ENCODE peak calls at places on chromosomes 1 and 21, in five cellular contexts. Q is foreskin fibroblast; I is CD8-positive, alpha-beta T cell; U is left ventricle myocardium inferior; B is stomach. D is an unnamed sample.

GRCh38 chr1:74317663-74318062 is 82.5 kb downstream of the TNNI3K start:
- DNase-seq in Q (no peak), I (no peak), U (no peak), B (no peak), D (no peak)

GRCh38 chr1:180734366-180734765 is 102.5 kb downstream of the XPR1 start:
- DNase-seq in B (no peak), I (no peak), Q (no peak), U (no peak), D (no peak)

GRCh38 chr1:119587328-119587727 is 60.7 kb downstream of the ZNF697 start:
- DNase-seq in U (no peak), I (no peak), Q (peak), B (no peak), D (no peak)

GRCh38 chr1:9985001-9985400 is 12.0 kb upstream of the RBP7 start:
- DNase-seq in U (no peak), B (no peak), Q (no peak), I (no peak), D (no peak)

GRCh38 chr1:16026723-16027484 is 5.1 kb downstream of the CLCNKA start:
- DNase-seq in B (peak), U (no peak), I (peak), Q (no peak), D (no peak)

GRCh38 chr1:41626616-41627375 is 142.3 kb upstream of the EDN2 start:
- DNase-seq in B (no peak), U (no peak), I (no peak), Q (peak), D (no peak)

GRCh38 chr1:184865831-184866230 is 108.5 kb downstream of the NIBAN1 start:
- DNase-seq in B (no peak), U (no peak), I (no peak), Q (no peak), D (no peak)

GRCh38 chr1:75472089-75472970 is 138.6 kb downstream of the SLC44A5 start:
- DNase-seq in I (no peak), U (no peak), Q (no peak), B (no peak), D (no peak)

GRCh38 chr1:223152399-223152798 is 9.4 kb upstream of the TLR5 start:
- DNase-seq in I (no peak), Q (no peak), U (no peak), B (no peak), D (no peak)

GRCh38 chr1:86487131-86487804 is 18.5 kb downstream of the CLCA1 start:
- DNase-seq in I (no peak), Q (peak), B (no peak), U (peak), D (no peak)

GRCh38 chr1:2969870-2970291 is 51.4 kb upstream of the ACTRT2 start:
- DNase-seq in Q (no peak), I (no peak), U (no peak), B (no peak), D (no peak)

GRCh38 chr1:245156736-245157505 is 2.1 kb downstream of the KIF26B start:
- DNase-seq in Q (no peak), I (no peak), U (no peak), B (peak), D (no peak)

GRCh38 chr1:225539069-225539468 is 111.2 kb upstream of the LBR start:
- DNase-seq in I (no peak), U (no peak), Q (no peak), B (no peak), D (no peak)

GRCh38 chr1:23581219-23581618 is 21.9 kb upstream of the ID3 start:
- DNase-seq in B (no peak), Q (peak), U (peak), I (no peak), D (no peak)

GRCh38 chr1:66292944-66293343 is 241.0 kb upstream of the SGIP1 start:
- DNase-seq in Q (no peak), U (no peak), I (no peak), B (no peak), D (no peak)

DNA sequence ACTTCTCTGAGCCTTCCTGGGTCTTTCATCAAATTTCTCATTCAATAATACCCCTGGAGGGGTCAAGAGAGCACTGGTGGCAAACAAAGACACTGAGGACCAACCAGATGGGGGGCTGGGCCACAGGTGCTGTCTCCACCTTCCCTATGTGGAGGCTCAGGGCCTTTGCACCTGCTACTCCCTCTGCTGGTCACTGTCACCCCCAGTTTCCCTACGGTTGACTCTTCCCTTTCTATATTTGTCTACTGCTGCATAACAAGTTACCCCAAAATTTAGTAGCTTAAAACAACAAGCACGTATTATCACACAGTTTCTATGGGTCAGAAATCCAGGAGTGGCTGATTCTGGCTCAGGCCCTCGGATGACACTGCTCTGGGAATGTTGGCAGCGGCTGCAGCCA is 138.8 kb upstream of the RUNX3 start:
- DNase-seq in I (no peak), Q (no peak), U (no peak), B (no peak), D (no peak)
- TF ChIP-seq CTCF in I (no peak), Q (no peak), U (no peak), B (no peak), D (no peak)

GRCh38 chr1:47638240-47638639 is 200.4 kb downstream of the FOXD2 start:
- DNase-seq in B (no peak), Q (no peak), I (no peak), U (no peak), D (no peak)
- TF ChIP-seq CTCF in B (no peak), Q (no peak), I (no peak), U (no peak), D (no peak)

GRCh38 chr21:25283720-25284119 is 323.6 kb downstream of the MRPL39 start:
- DNase-seq in B (no peak), I (no peak), U (no peak), Q (peak), D (no peak)
- TF ChIP-seq CTCF in B (no peak), I (no peak), U (no peak), Q (peak), D (peak)

DNA sequence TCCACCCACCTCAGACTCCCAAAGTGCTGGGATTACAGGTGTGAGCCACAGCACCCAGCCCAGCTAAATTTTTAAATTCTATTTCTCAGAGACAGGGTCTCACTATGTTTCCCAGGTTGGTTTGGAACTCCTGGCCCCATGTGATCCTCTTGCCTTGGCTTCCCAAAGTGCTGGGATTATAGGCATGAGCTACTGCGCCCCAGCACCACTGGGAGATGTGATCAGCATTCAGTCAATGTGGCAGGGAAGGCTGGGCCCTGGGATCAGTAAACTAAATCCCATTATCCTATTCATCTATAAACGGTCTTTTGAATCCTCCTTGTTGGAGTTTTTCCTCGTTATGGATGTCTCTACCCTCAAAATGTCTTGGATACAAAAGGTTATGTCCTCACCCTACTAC is 113.5 kb downstream of the PGBD5 start:
- DNase-seq in Q (no peak), B (no peak), I (no peak), U (no peak), D (no peak)
- TF ChIP-seq CTCF in Q (no peak), B (no peak), I (no peak), U (no peak), D (no peak)

GRCh38 chr1:153976819-153977249 is 640 bp downstream of the JTB start:
- DNase-seq in Q (no peak), B (no peak), I (no peak), U (no peak), D (no peak)
- TF ChIP-seq CTCF in Q (no peak), B (no peak), I (no peak), U (no peak), D (no peak)

GRCh38 chr21:19034041-19034440 is 630.5 kb upstream of the TMPRSS15 start:
- DNase-seq in B (no peak), I (no peak), Q (no peak), U (no peak), D (no peak)
- TF ChIP-seq CTCF in B (no peak), I (no peak), Q (no peak), U (no peak), D (no peak)

DNA sequence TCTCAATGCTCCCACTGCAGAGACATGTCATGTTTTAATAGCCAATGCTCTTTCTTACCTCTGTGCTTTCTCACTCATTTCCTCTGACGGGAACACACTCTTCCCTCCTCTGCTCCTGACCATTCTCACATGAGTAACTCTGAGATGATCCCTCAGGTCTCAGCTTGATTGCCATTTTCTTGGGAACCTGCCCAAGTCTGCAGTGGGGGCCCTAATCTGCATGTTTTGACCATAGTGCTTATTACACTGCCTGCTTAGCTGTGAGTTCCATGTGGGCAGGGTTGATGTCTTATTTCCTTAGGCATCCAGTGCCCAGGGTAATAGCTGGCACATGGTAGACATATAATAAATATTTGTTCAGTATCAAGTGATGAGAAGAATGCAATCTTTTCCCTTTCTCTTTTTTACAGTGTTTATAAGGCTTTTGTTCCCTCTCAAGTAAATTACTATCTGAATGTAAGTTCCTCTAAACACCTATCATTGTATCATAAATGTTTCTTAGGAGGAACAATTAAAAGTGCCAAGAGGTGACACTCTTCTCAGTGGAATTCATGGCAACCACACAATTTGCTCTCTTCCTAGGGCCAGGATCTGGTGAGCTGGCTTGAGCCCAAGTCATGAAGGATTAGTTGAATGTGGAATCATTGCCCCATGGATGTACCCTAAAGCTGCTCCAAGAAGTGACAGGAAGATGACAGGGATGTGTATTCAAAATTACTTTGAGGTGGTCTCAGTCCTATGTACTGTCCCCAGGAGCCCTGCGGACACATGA is 485.4 kb upstream of the USP24 start:
- DNase-seq in U (no peak), B (no peak), I (no peak), Q (peak), D (no peak)
- TF ChIP-seq CTCF in U (no peak), B (no peak), I (no peak), Q (no peak), D (no peak)

GRCh38 chr1:171563675-171564074 is 58.4 kb upstream of the MYOCOS start:
- DNase-seq in U (no peak), B (no peak), Q (no peak), I (no peak), D (no peak)

DNA sequence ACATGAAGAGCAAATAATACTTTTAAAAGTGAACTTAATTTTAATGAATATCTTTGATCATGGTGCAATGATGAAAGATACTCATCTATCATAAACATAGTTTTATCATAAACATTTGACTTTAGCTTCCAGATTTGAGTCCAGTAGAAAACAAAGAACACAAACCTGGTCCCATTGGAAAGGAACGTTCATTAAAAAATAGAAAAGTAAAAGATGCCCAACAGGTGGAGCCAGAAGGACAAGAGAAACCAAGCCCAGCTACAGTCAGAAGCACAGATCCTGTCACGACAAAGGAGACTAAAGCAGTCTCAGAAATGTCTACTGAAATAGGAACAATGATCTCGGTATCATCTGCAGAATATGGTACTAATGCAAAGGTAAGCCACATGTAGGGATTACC is 55.6 kb upstream of the MYOCOS start:
- DNase-seq in Q (no peak), U (no peak), B (no peak), I (no peak), D (no peak)
- TF ChIP-seq CTCF in Q (peak), U (no peak), B (no peak), I (no peak), D (no peak)